ENCODE peak calls at places on chromosomes 12 and 14, in four cellular contexts. L, K, J and F are unnamed samples.

GRCh38 chr14:25570483-25570882 is 520.5 kb upstream of the STXBP6 start:
- DNase-seq in L (peak; percentile 73), K (no peak), J (no peak), F (no peak)

GRCh38 chr12:6340745-6341438 is 984 bp downstream of the TNFRSF1A start:
- DNase-seq in L (no peak), K (no peak), J (no peak), F (no peak)

GRCh38 chr12:31833541-31833840 is 104.7 kb upstream of the AMN1 start:
- DNase-seq in L (no peak), K (no peak), J (no peak), F (no peak)

GRCh38 chr12:66048843-66049537 is 81.6 kb downstream of the LLPH start:
- DNase-seq in L (no peak), K (no peak), J (no peak), F (no peak)

GRCh38 chr12:10213168-10214130 is 772 bp downstream of the GABARAPL1 start:
- DNase-seq in L (peak; percentile 67), K (peak; percentile 58), J (peak; percentile 69), F (no peak)

GRCh38 chr12:45458238-45458637 is 242.3 kb downstream of the ANO6 start:
- DNase-seq in L (no peak), K (no peak), J (no peak), F (no peak)

GRCh38 chr12:72832024-72832423 is 559.9 kb downstream of the TRHDE start:
- DNase-seq in L (no peak), K (no peak), J (no peak), F (no peak)

GRCh38 chr14:66944872-66945271 is 244.4 kb upstream of the GARIN2 start:
- DNase-seq in L (no peak), K (no peak), J (no peak), F (no peak)

GRCh38 chr12:93773122-93773871 is 96.1 kb downstream of the CRADD start:
- DNase-seq in L (no peak), K (no peak), J (no peak), F (no peak)

GRCh38 chr14:106459971-106460730 is 933.8 kb downstream of the TMEM121 start:
- DNase-seq in L (peak; percentile 23), K (peak; percentile 50), J (no peak), F (peak; percentile 52)

GRCh38 chr14:95477411-95478089 is 38.9 kb downstream of the SYNE3 start:
- DNase-seq in L (no peak), K (no peak), J (no peak), F (no peak)

GRCh38 chr14:68361231-68361630 is 431.6 kb downstream of the ZFP36L1 start:
- DNase-seq in L (no peak), K (no peak), J (peak; percentile 57), F (no peak)

GRCh38 chr12:32273712-32274111 is 125.6 kb upstream of the FGD4 start:
- DNase-seq in L (no peak), K (peak; percentile 5), J (no peak), F (no peak)

GRCh38 chr12:50087995-50088394 is 2.9 kb downstream of the SMARCD1 start:
- DNase-seq in L (no peak), K (no peak), J (no peak), F (no peak)

GRCh38 chr12:122963928-122964240 is 2.4 kb downstream of the ABCB9 start:
- DNase-seq in L (peak; percentile 48), K (no peak), J (no peak), F (peak; percentile 78)

GRCh38 chr12:113185180-113186032 is at the start of the genes DDX54 and RITA1:
- DNase-seq in L (peak; percentile 92), K (peak; percentile 69), J (peak; percentile 55), F (peak; percentile 21)

GRCh38 chr14:23248601-23249000 is 10.9 kb downstream of the RNF212B start:
- DNase-seq in L (no peak), K (no peak), J (no peak), F (no peak)

GRCh38 chr12:212383-212798 is 1.6 kb downstream of the SLC6A12 start:
- DNase-seq in L (no peak), K (no peak), J (no peak), F (no peak)

GRCh38 chr14:51006781-51007211 is 62.5 kb upstream of the PYGL start:
- DNase-seq in L (no peak), K (no peak), J (peak; percentile 85), F (peak; percentile 49)

GRCh38 chr12:124632510-124632909 is 65.1 kb upstream of the NCOR2 start:
- DNase-seq in L (no peak), K (no peak), J (no peak), F (no peak)

GRCh38 chr12:131088701-131089525 is 135.2 kb downstream of the ADGRD1 start:
- DNase-seq in L (no peak), K (no peak), J (no peak), F (no peak)